ENCODE peak calls at places on chromosomes 4 and X, in eight cellular contexts. R, H, P, U, I, T, M and S are unnamed samples.

GRCh38 chrX:154436290-154436596 is 711 bp upstream of the GDI1 start:
- DNase-seq in H (no peak), T (no peak), P (no peak), R (no peak), U (no peak), I (no peak), M (no peak), S (no peak)

GRCh38 chrX:101287402-101287801 is 3.7 kb downstream of the TAF7L start:
- DNase-seq in I (no peak), T (no peak), U (peak), H (no peak), M (peak), R (no peak), P (no peak), S (peak)

GRCh38 chr4:6658635-6659075 is 18.2 kb downstream of the MRFAP1 start:
- DNase-seq in R (no peak), M (no peak), P (peak), I (peak), H (peak), T (no peak), U (no peak), S (peak)

GRCh38 chrX:68647156-68647957 is at the start of gene STARD8:
- DNase-seq in U (no peak), P (peak), I (peak), H (no peak), M (no peak), T (peak), R (no peak), S (peak)

GRCh38 chr4:169024762-169025161 is 14.7 kb upstream of the CBR4 start:
- DNase-seq in M (no peak), R (no peak), P (no peak), H (no peak), U (peak), I (no peak), T (no peak), S (peak)

GRCh38 chr4:27759621-27760020 is 899.0 kb downstream of the STIM2 start:
- DNase-seq in I (no peak), U (no peak), P (no peak), M (no peak), R (no peak), T (no peak), H (no peak), S (no peak)

GRCh38 chr4:71202703-71203102 is 136.1 kb upstream of the SLC4A4 start:
- DNase-seq in I (no peak), R (no peak), M (no peak), P (no peak), H (no peak), U (no peak), T (no peak), S (no peak)

GRCh38 chr4:127188847-127189246 is 443.9 kb upstream of the INTU start:
- DNase-seq in H (no peak), U (no peak), M (no peak), I (peak), P (no peak), R (no peak), T (no peak), S (no peak)

GRCh38 chr4:143348233-143349077 is 11.8 kb downstream of the GAB1 start:
- DNase-seq in U (no peak), T (peak), M (no peak), H (no peak), R (no peak), I (no peak), P (no peak), S (no peak)

GRCh38 chr4:183858011-183858615 is 47.0 kb upstream of the STOX2 start:
- DNase-seq in R (no peak), H (no peak), U (no peak), T (no peak), P (peak), I (peak), M (no peak), S (no peak)

GRCh38 chrX:21865436-21865835 is 9.6 kb downstream of the YY2 start:
- DNase-seq in I (no peak), H (no peak), P (no peak), U (no peak), M (no peak), R (no peak), T (no peak), S (no peak)

GRCh38 chr4:73684097-73684496 is 56.3 kb upstream of the CXCL8 start:
- DNase-seq in T (no peak), P (no peak), M (no peak), R (no peak), H (no peak), U (no peak), I (no peak), S (no peak)

GRCh38 chrX:1393871-1394615 is 2.1 kb upstream of the SLC25A6 start:
- DNase-seq in U (no peak), P (peak), R (no peak), I (peak), T (no peak), H (no peak), M (no peak), S (no peak)

GRCh38 chrX:125497667-125498066 is 178.0 kb downstream of the TEX13C start:
- DNase-seq in H (no peak), I (no peak), T (no peak), R (no peak), P (no peak), U (no peak), M (no peak), S (no peak)

GRCh38 chr4:13522282-13523104 is 21.8 kb downstream of the NKX3-2 start:
- DNase-seq in H (no peak), I (peak), U (no peak), T (no peak), P (peak), M (no peak), R (no peak), S (no peak)

GRCh38 chrX:115428011-115428410 is 133.0 kb upstream of the PLS3 start:
- DNase-seq in T (no peak), I (no peak), U (no peak), R (no peak), H (no peak), P (no peak), M (no peak), S (no peak)

GRCh38 chr4:12545845-12546244 is 938.3 kb downstream of the RAB28 start:
- DNase-seq in I (no peak), T (no peak), P (no peak), R (no peak), U (no peak), H (no peak), M (no peak), S (no peak)

GRCh38 chr4:6343950-6344408 is 74.3 kb downstream of the WFS1 start:
- DNase-seq in H (no peak), M (no peak), U (no peak), I (peak), P (peak), T (peak), R (peak), S (peak)

GRCh38 chr4:78520808-78521226 is 30.8 kb upstream of the ANXA3 start:
- DNase-seq in U (no peak), T (no peak), I (no peak), P (no peak), R (no peak), M (peak), H (no peak), S (no peak)

GRCh38 chrX:21905209-21905735 is 35.2 kb upstream of the SMS start:
- DNase-seq in I (no peak), P (no peak), U (peak), M (no peak), H (no peak), R (no peak), T (no peak), S (no peak)